ENCODE peak calls at places on chromosome 20, in five cellular contexts. P is spleen, W is stomach, A is IMR-90, J is body of pancreas. R is an unnamed sample.
A peak's percentile ranks its signal among the peaks of the same experiment; 100 is the strongest.

GRCh38 chr20:11891827-11892521 is 25.7 kb upstream of the BTBD3 start:
- DNase-seq in A (peak; percentile 62), J (peak; percentile 64), P (no peak), W (peak; percentile 64), R (no peak)

GRCh38 chr20:5918856-5919633 is 31.3 kb downstream of the TRMT6 start:
- DNase-seq in P (no peak), J (no peak), A (peak; percentile 44), W (no peak), R (no peak)

GRCh38 chr20:15332711-15333160 is 995.3 kb upstream of the FLRT3 start:
- DNase-seq in W (no peak), J (no peak), A (no peak), P (no peak), R (no peak)

GRCh38 chr20:38722708-38723068 is 1.6 kb upstream of the SLC32A1 start:
- DNase-seq in W (no peak), J (no peak), A (no peak), P (no peak), R (no peak)

GRCh38 chr20:46683939-46684750 is 5.1 kb downstream of the TP53RK start:
- DNase-seq in A (peak; percentile 80), J (peak; percentile 64), P (no peak), W (peak; percentile 67), R (no peak)

GRCh38 chr20:2865630-2866029 is 7.7 kb upstream of the PTPRA start:
- DNase-seq in J (no peak), P (no peak), A (no peak), W (no peak), R (no peak)

GRCh38 chr20:33343521-33343920 is 57.8 kb downstream of the CDK5RAP1 start:
- DNase-seq in A (no peak), W (no peak), P (peak; percentile 15), J (no peak), R (no peak)

GRCh38 chr20:6956056-6956455 is 188.6 kb downstream of the BMP2 start:
- DNase-seq in W (no peak), P (no peak), J (no peak), A (no peak), R (no peak)

GRCh38 chr20:49534314-49534713 is 33.6 kb downstream of the PTGIS start:
- DNase-seq in P (no peak), J (peak; percentile 58), W (peak; percentile 55), A (peak; percentile 44), R (no peak)

GRCh38 chr20:46351357-46352058 is 43.2 kb upstream of the CDH22 start:
- DNase-seq in W (no peak), J (no peak), A (no peak), P (peak; percentile 44), R (no peak)

GRCh38 chr20:48760403-48760889 is 67.4 kb downstream of the PREX1 start:
- DNase-seq in A (peak; percentile 24), J (no peak), W (peak; percentile 34), P (peak; percentile 91), R (no peak)

GRCh38 chr20:50267041-50267865 is 76.6 kb downstream of the CEBPB start:
- DNase-seq in W (peak; percentile 91), A (peak; percentile 36), J (peak; percentile 74), P (no peak), R (no peak)

GRCh38 chr20:1336699-1337387 is 7.9 kb upstream of the SDCBP2 start:
- DNase-seq in P (peak; percentile 89), W (peak; percentile 82), J (peak; percentile 45), A (no peak), R (no peak)

GRCh38 chr20:15162061-15162740 is 824.8 kb upstream of the FLRT3 start:
- DNase-seq in P (no peak), W (no peak), J (no peak), A (no peak), R (no peak)

GRCh38 chr20:47272893-47273590 is 83.5 kb downstream of the ZMYND8 start:
- DNase-seq in J (peak; percentile 52), P (no peak), W (peak; percentile 38), A (peak; percentile 71), R (no peak)

GRCh38 chr20:1830240-1830639 is 65.0 kb upstream of the SIRPA start:
- DNase-seq in W (no peak), P (no peak), A (peak; percentile 99), J (peak; percentile 50), R (no peak)

GRCh38 chr20:14720251-14720650 is 382.8 kb upstream of the FLRT3 start:
- DNase-seq in W (no peak), J (no peak), P (no peak), A (no peak), R (no peak)

GRCh38 chr20:33272155-33272873 is 10.7 kb upstream of the BPIFB1 start:
- DNase-seq in J (no peak), A (no peak), P (no peak), W (no peak), R (no peak)

GRCh38 chr20:3738109-3739053 is 5.9 kb downstream of the HSPA12B start:
- DNase-seq in P (no peak), A (no peak), J (no peak), W (no peak), R (no peak)

GRCh38 chr20:49635171-49635570 is 67.2 kb upstream of the PTGIS start:
- DNase-seq in W (no peak), J (no peak), P (no peak), A (no peak), R (no peak)

GRCh38 chr20:31476313-31476623 is 1.2 kb downstream of the REM1 start:
- DNase-seq in J (no peak), W (no peak), P (no peak), A (no peak), R (no peak)

GRCh38 chr20:37471741-37472235 is 49.3 kb upstream of the NNAT start:
- DNase-seq in J (no peak), P (no peak), W (no peak), A (no peak), R (no peak)

GRCh38 chr20:60210779-60211617 is 252.8 kb downstream of the CDH26 start:
- DNase-seq in J (peak; percentile 59), W (peak; percentile 71), P (peak; percentile 89), A (peak; percentile 60), R (no peak)

GRCh38 chr20:49627329-49627761 is 59.4 kb upstream of the PTGIS start:
- DNase-seq in A (no peak), P (no peak), W (peak; percentile 48), J (no peak), R (no peak)

GRCh38 chr20:21574443-21574842 is 60.6 kb upstream of the NKX2-2 start:
- DNase-seq in P (no peak), A (no peak), W (no peak), J (no peak), R (no peak)

GRCh38 chr20:30892704-30893345 is 364.6 kb upstream of the DEFB115 start:
- DNase-seq in A (no peak), P (no peak), W (no peak), J (no peak), R (no peak)

GRCh38 chr20:33444797-33445560 is 1.4 kb upstream of the SNTA1 start:
- DNase-seq in J (no peak), W (peak; percentile 39), A (no peak), P (no peak), R (no peak)

GRCh38 chr20:52082612-52083011 is 109.0 kb downstream of the ZFP64 start:
- DNase-seq in P (no peak), J (no peak), W (no peak), A (no peak), R (no peak)

GRCh38 chr20:33979094-33979493 is 14.6 kb upstream of the RALY start:
- DNase-seq in J (no peak), P (no peak), W (no peak), A (no peak), R (no peak)

GRCh38 chr20:17460119-17460518 is 71.1 kb downstream of the BFSP1 start:
- DNase-seq in J (no peak), W (no peak), A (no peak), P (no peak), R (no peak)

GRCh38 chr20:47995661-47996060 is 210.4 kb upstream of the SULF2 start:
- DNase-seq in A (no peak), W (no peak), J (no peak), P (no peak), R (no peak)

GRCh38 chr20:47063407-47063806 is 168.8 kb downstream of the EYA2 start:
- DNase-seq in J (peak; percentile 13), P (no peak), A (no peak), W (peak; percentile 94), R (no peak)

GRCh38 chr20:60224914-60225313 is 266.7 kb downstream of the CDH26 start:
- DNase-seq in A (no peak), P (no peak), W (no peak), J (no peak), R (no peak)

GRCh38 chr20:18739785-18740184 is 73.8 kb upstream of the SCP2D1 start:
- DNase-seq in J (no peak), W (no peak), P (no peak), A (peak; percentile 90), R (no peak)

GRCh38 chr20:31494131-31494530 is 19.0 kb downstream of the REM1 start:
- DNase-seq in J (no peak), W (no peak), P (peak; percentile 6), A (peak; percentile 41), R (no peak)

GRCh38 chr20:62129731-62130531 is 7.7 kb downstream of the LSM14B start:
- DNase-seq in P (no peak), J (no peak), A (no peak), W (no peak), R (no peak)
- H3K27ac ChIP-seq in P (no peak overlapping the region), J (no peak overlapping the region), A (no peak overlapping the region), W (no peak overlapping the region), R (no peak overlapping the region)

DNA sequence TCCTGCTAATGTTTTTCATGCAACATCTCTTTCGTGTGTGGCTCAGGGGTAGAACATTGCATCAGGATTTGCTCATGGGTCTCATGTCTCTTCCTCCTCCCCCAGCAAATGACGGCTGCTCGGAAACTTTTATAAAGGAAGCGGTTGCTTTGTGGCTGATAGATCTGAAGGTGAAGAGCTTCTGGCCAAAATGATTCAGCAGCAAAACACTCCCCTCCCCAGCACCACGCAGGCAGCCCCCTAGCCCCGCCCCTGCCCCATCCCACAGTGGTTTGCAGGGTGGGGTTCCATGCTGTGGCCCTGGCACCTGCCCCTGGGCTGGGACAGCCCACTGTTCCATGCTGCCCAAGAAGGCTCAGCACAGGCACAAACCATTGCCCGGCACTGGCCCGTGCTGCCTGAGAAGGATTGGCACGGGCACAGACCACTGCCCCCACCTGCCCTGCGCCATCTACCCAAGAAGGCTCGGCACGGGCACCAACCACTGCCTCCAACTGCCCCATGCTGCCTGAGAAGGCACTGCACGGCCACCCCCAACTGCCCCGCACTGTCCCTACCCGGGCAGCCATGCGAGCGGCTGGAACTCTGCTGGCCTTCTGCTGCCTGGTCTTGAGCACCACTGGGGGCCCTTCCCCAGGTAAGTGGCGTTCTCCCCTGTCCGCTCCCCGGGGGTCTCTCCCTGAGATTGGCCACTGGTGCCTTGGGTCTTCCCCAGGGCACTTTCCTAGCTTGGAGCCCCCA is at the start of gene CST7:
- DNase-seq in J (peak; percentile 10), P (peak; percentile 96), W (peak; percentile 49), A (no peak), R (no peak)
- TF ChIP-seq POLR2A in J (no peak), P (no peak), W (no peak), A (no peak), R (peak; percentile 56)

GRCh38 chr20:35871311-35871771 is 83.0 kb downstream of the SCAND1 start:
- DNase-seq in W (peak; percentile 28), A (peak; percentile 51), P (no peak), J (no peak), R (no peak)

GRCh38 chr20:35870541-35871307 is 83.6 kb downstream of the SCAND1 start:
- DNase-seq in J (no peak), A (no peak), P (no peak), W (no peak), R (no peak)

GRCh38 chr20:35866446-35867202 is 87.7 kb downstream of the SCAND1 start:
- DNase-seq in J (no peak), W (no peak), P (no peak), A (peak; percentile 81), R (no peak)
- H3K27ac ChIP-seq in J (no peak overlapping the region), W (no peak overlapping the region), P (no peak overlapping the region), A (no peak overlapping the region), R (no peak overlapping the region)

GRCh38 chr20:22904411-22904810 is 130.7 kb upstream of the SSTR4 start:
- DNase-seq in W (no peak), J (no peak), P (no peak), A (no peak), R (no peak)
- TF ChIP-seq POLR2A in W (no peak), J (no peak), P (no peak), A (no peak), R (no peak)

R was measured in esophagus squamous epithelium.